ENCODE peak calls at places on chromosomes 3 and 15, in four cellular contexts. T, F, M and L are unnamed samples.

GRCh38 chr15:80419546-80419945 is 15.4 kb downstream of the ARNT2 start:
- DNase-seq in T (no peak), F (no peak), M (no peak), L (no peak)

GRCh38 chr15:35486296-35486695 is 59.7 kb downstream of the DPH6 start:
- DNase-seq in T (no peak), F (no peak), M (no peak), L (no peak)

GRCh38 chr3:32684029-32684799 is 774 bp upstream of the CNOT10 start:
- DNase-seq in T (no peak), F (no peak), M (no peak), L (no peak)

GRCh38 chr3:43285644-43286043 is 696 bp upstream of the SNRK start:
- DNase-seq in T (no peak), F (no peak), M (peak), L (peak)

GRCh38 chr15:31016446-31016915 is 25.1 kb upstream of the MTMR10 start:
- DNase-seq in T (no peak), F (no peak), M (no peak), L (no peak)

GRCh38 chr3:43246956-43247355 is 39.4 kb upstream of the SNRK start:
- DNase-seq in T (no peak), F (no peak), M (no peak), L (no peak)

GRCh38 chr3:40476478-40477470 is at the start of gene ZNF619:
- DNase-seq in T (peak), F (no peak), M (peak), L (peak)

GRCh38 chr3:135908225-135908624 is 57.3 kb upstream of the PPP2R3A start:
- DNase-seq in T (no peak), F (no peak), M (no peak), L (no peak)

GRCh38 chr3:113070226-113071220 is 79.7 kb downstream of the GTPBP8 start:
- DNase-seq in T (peak), F (no peak), M (no peak), L (no peak)

GRCh38 chr15:90481023-90481422 is 48.7 kb upstream of the CRTC3 start:
- DNase-seq in T (no peak), F (no peak), M (no peak), L (no peak)

GRCh38 chr3:138187296-138188012 is at the start of gene ARMC8:
- DNase-seq in T (peak), F (no peak), M (no peak), L (peak)

GRCh38 chr3:36679384-36680200 is 84.8 kb downstream of the DCLK3 start:
- DNase-seq in T (no peak), F (no peak), M (no peak), L (no peak)

GRCh38 chr15:27176785-27177406 is 205.9 kb downstream of the GABRG3 start:
- DNase-seq in T (no peak), F (no peak), M (no peak), L (no peak)

GRCh38 chr15:69305204-69305931 is 6.7 kb downstream of the PAQR5 start:
- DNase-seq in T (peak), F (no peak), M (peak), L (no peak)

GRCh38 chr3:23811117-23811487 is 5.3 kb downstream of the UBE2E1 start:
- DNase-seq in T (peak), F (no peak), M (no peak), L (no peak)

GRCh38 chr3:102163818-102164154 is 271.0 kb upstream of the ZPLD1 start:
- DNase-seq in T (no peak), F (no peak), M (no peak), L (no peak)

GRCh38 chr3:194022052-194022451 is 113.9 kb upstream of the HES1 start:
- DNase-seq in T (no peak), F (no peak), M (no peak), L (no peak)

GRCh38 chr15:91783001-91783400 is 70.5 kb upstream of the SLCO3A1 start:
- DNase-seq in T (no peak), F (no peak), M (no peak), L (no peak)

GRCh38 chr15:81326466-81327212 is 2.7 kb upstream of the STARD5 start:
- DNase-seq in T (no peak), F (no peak), M (no peak), L (no peak)

GRCh38 chr3:53102601-53103147 is 27.6 kb downstream of the RFT1 start:
- DNase-seq in T (no peak), F (peak), M (peak), L (no peak)

GRCh38 chr3:58063424-58063823 is 55.2 kb downstream of the FLNB start:
- DNase-seq in T (no peak), F (no peak), M (peak), L (no peak)

GRCh38 chr15:78364233-78364632 is 24.1 kb downstream of the CRABP1 start:
- DNase-seq in T (no peak), F (no peak), M (no peak), L (no peak)

GRCh38 chr3:31724681-31725080 is 192.0 kb downstream of the STT3B start:
- DNase-seq in T (no peak), F (no peak), M (peak), L (no peak)

GRCh38 chr3:172675371-172676193 is 35.3 kb downstream of the NCEH1 start:
- DNase-seq in T (peak), F (no peak), M (peak), L (no peak)

GRCh38 chr3:31968927-31969418 is 12.1 kb downstream of the OSBPL10 start:
- DNase-seq in T (peak), F (no peak), M (no peak), L (no peak)

GRCh38 chr15:31128919-31129768 is 27.6 kb upstream of the TRPM1 start:
- DNase-seq in T (peak), F (no peak), M (peak), L (peak)

GRCh38 chr3:159861369-159861987 is 127.2 kb upstream of the IL12A start:
- DNase-seq in T (no peak), F (peak), M (no peak), L (no peak)

GRCh38 chr15:96347181-96348111 is 16.9 kb downstream of the NR2F2 start:
- DNase-seq in T (no peak), F (no peak), M (peak), L (peak)

GRCh38 chr3:56086355-56086754 is 381.9 kb downstream of the ERC2 start:
- DNase-seq in T (no peak), F (no peak), M (no peak), L (no peak)

GRCh38 chr3:120450914-120451669 is at the start of gene FSTL1:
- DNase-seq in T (no peak), F (no peak), M (no peak), L (peak)

GRCh38 chr3:190560284-190560895 is 46.5 kb downstream of the IL1RAP start:
- DNase-seq in T (no peak), F (no peak), M (no peak), L (no peak)

GRCh38 chr3:190562866-190563525 is 49.1 kb downstream of the IL1RAP start:
- DNase-seq in T (no peak), F (no peak), M (no peak), L (no peak)

GRCh38 chr3:190568036-190568435 is 54.2 kb downstream of the IL1RAP start:
- DNase-seq in T (no peak), F (no peak), M (no peak), L (no peak)

GRCh38 chr3:190564175-190564574 is 50.3 kb downstream of the IL1RAP start:
- DNase-seq in T (no peak), F (no peak), M (no peak), L (no peak)

GRCh38 chr3:190566043-190566933 is 52.4 kb downstream of the IL1RAP start:
- DNase-seq in T (peak), F (no peak), M (no peak), L (no peak)
- TF ChIP-seq SP1 in T (no peak), F (no peak), M (no peak), L (no peak)

DNA sequence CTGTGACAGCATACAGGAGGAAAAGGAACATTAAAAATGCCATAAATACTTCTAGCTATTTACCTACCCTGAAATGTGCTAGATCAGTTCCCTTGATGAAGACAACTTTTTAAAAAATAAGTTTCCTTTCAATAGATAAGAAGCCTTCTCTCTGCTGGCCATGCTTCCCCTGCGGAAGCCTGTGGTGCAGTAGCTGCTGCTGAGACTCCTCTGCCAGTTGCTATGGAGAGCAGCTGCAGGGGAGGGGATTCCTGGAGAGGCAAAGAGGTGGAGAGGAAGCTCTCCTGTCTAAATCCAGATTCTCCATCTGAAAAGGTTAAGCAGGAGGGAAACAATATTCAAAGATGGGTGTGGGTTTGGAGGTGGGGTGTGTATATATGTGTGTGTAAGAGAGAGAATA is 69.8 kb upstream of the BFSP2 start:
- DNase-seq in T (no peak), F (no peak), M (no peak), L (peak)
- TF ChIP-seq TCF7 in T (no peak), F (no peak), M (no peak), L (no peak)

GRCh38 chr3:139288266-139288821 is 55.5 kb upstream of the MRPS22 start:
- DNase-seq in T (no peak), F (no peak), M (peak), L (no peak)
- TF ChIP-seq CTCF in T (no peak), F (no peak), M (peak), L (no peak)

DNA sequence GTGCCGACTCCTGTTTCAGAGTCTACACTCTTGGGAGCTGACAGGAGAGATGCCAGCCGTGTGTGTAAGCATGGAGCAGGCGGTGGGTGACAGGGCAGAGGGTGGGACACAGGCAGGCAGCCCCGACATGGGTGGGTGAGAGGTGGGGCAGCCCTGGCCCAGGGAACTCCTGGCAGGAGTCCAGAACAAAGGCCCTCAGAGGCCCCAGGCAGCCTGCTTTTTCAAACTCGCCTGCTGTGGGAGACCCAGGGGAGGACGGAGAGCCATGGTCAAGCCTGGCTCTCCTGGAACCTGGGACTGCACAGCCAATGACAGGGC is 29.3 kb upstream of the SLC41A3 start:
- DNase-seq in T (no peak), F (no peak), M (no peak), L (no peak)
- TF ChIP-seq SP1 in T (no peak), F (no peak), M (no peak), L (no peak)

DNA sequence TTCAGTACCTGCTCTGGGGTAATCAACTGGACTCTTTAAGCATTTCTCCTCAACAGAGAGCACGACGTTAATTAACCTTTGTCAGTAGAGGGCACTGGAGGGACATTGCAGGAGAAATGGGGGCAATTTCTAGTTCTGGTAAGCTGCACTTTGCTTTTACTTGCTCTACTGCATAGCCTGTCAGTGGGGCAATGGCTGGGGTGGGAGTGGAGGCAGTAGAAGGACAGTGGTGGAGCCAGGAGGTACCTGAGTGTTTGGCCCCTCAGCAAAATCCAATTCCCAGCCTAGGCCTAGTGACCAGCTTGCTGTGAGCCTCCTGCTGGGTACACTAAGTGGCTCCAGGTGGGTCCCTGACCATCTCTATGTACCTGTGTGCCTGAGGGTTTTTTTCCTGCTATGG is 18.3 kb upstream of the MED12L start:
- DNase-seq in T (peak), F (no peak), M (no peak), L (no peak)
- TF ChIP-seq TCF7 in T (no peak), F (no peak), M (no peak), L (no peak)

GRCh38 chr3:157695586-157695985 is 192.4 kb upstream of the VEPH1 start:
- DNase-seq in T (no peak), F (no peak), M (no peak), L (no peak)

GRCh38 chr3:157705258-157705657 is 202.0 kb upstream of the VEPH1 start:
- DNase-seq in T (no peak), F (no peak), M (no peak), L (no peak)

DNA sequence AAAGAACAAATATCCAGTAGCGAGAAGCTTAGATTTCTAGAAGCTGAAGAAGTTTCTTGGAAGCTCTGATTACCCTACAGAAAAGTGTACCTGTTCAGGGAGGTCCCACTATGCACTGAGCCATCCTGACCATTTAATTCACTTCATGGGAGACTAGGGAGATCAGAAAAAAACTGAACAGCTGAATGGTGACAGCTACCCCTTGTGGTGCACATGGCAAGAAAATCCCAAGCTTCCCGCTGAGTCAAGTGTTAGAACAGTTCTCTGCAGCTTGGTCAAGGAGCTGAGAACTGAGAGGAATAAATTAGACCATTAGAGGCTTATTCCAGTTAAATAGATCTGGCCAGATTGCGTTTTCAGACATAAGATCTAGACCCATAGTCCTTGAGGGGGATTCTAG is 197.2 kb upstream of the VEPH1 start:
- DNase-seq in T (no peak), F (no peak), M (no peak), L (no peak)
- TF ChIP-seq CTCF in T (no peak), F (no peak), M (peak), L (no peak)

DNA sequence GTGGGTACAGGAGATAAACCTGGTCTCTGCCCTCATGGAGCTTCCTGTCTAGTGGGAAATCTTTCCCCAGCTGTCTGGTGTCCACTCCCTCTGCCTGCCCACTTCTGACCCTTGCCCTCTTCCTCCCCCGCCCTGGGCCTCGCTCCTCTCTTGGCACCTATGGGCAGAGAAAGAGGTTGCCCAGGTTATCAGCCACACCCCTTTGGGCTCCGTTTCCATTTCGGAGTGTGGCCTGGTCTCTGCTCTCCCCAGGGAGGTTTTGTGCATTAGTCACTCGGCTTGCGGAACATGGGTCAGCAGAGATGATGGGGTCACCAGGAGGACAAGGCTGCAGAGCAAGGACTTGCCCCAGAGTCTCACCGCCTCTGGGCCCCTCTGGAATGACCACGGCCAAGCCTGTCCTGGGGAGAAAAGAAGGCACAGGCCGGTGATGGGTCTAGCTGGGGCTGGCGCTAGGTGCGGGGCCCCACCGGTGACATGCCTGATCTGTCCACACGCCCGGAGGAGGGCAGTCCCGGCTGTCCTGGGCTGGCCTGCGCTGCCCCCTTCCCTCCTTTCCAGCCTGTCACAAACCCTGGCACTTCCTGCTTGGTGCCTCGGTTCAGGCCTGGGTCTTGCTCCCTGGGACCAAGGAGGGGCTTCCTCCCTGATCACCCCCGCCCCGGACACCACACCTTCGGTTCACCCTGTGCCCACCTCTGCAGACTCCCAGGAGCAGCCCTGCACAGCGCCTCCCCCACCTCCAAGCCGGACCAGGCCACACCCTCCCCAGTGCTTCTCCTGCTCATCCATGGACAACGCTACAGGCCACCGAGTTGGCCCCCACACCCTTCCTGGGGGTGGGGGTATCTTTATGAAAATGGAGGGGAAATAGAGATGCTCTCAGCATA is 35.6 kb upstream of the MUC4 start:
- DNase-seq in T (peak), F (no peak), M (no peak), L (no peak)
- TF ChIP-seq SP1 in T (no peak), F (no peak), M (no peak), L (no peak)